ENCODE peak calls at places on chromosomes 11 and 22, in seven cellular contexts. V is right lobe of liver, Y is IMR-90, W is gastrocnemius medialis, F is H1, B is A549, D is heart left ventricle. I is an unnamed sample.

GRCh38 chr11:110491577-110492352 is 62.0 kb downstream of the FDX1 start:
- DNase-seq in V (no peak), Y (no peak), W (no peak), F (no peak), B (no peak), D (no peak), I (no peak)

GRCh38 chr22:30104501-30105156 is 24.4 kb downstream of the HORMAD2 start:
- DNase-seq in V (no peak), Y (peak), W (no peak), F (no peak), B (no peak), D (no peak), I (no peak)

GRCh38 chr11:130415719-130416536 is 12.5 kb downstream of the ADAMTS8 start:
- DNase-seq in V (no peak), Y (peak), W (no peak), F (no peak), B (no peak), D (no peak), I (no peak)

GRCh38 chr11:27401280-27401679 is 38.3 kb upstream of the CCDC34 start:
- DNase-seq in V (no peak), Y (no peak), W (no peak), F (no peak), B (no peak), D (no peak), I (no peak)

GRCh38 chr22:33455036-33455435 is 396.9 kb upstream of the SYN3 start:
- DNase-seq in V (no peak), Y (no peak), W (no peak), F (no peak), B (no peak), D (no peak), I (no peak)

GRCh38 chr11:64324692-64325469 is 7.0 kb downstream of the PRDX5 start:
- DNase-seq in V (no peak), Y (no peak), W (no peak), F (no peak), B (no peak), D (no peak), I (no peak)

GRCh38 chr11:23590909-23591308 is 730.6 kb upstream of the CCDC179 start:
- DNase-seq in V (no peak), Y (no peak), W (no peak), F (no peak), B (no peak), D (no peak), I (no peak)

GRCh38 chr11:45405916-45406670 is 120.0 kb upstream of the SYT13 start:
- DNase-seq in V (no peak), Y (peak), W (no peak), F (no peak), B (no peak), D (no peak), I (no peak)

GRCh38 chr11:77771135-77771534 is 49.4 kb downstream of the RSF1 start:
- DNase-seq in V (no peak), Y (no peak), W (no peak), F (no peak), B (no peak), D (no peak), I (no peak)

GRCh38 chr11:74278721-74279148 is 32.7 kb downstream of the P4HA3 start:
- DNase-seq in V (no peak), Y (peak), W (peak), F (no peak), B (peak), D (peak), I (peak)

GRCh38 chr22:39985383-39986045 is 9.2 kb upstream of the FAM83F start:
- DNase-seq in V (no peak), Y (no peak), W (no peak), F (no peak), B (no peak), D (no peak), I (no peak)

GRCh38 chr22:23652711-23653110 is 20.6 kb upstream of the DRICH1 start:
- DNase-seq in V (no peak), Y (no peak), W (no peak), F (no peak), B (no peak), D (no peak), I (no peak)

GRCh38 chr11:72719551-72719950 is 32.7 kb downstream of the ARAP1 start:
- DNase-seq in V (no peak), Y (no peak), W (no peak), F (no peak), B (no peak), D (no peak), I (no peak)

GRCh38 chr11:3153291-3153861 is 11.7 kb downstream of the OSBPL5 start:
- DNase-seq in V (no peak), Y (peak), W (peak), F (no peak), B (no peak), D (peak), I (peak)

GRCh38 chr11:10744206-10744605 is 6.8 kb upstream of the CTR9 start:
- DNase-seq in V (no peak), Y (no peak), W (no peak), F (no peak), B (no peak), D (no peak), I (no peak)

GRCh38 chr11:111694851-111695250 is 71.3 kb downstream of the PPP2R1B start:
- DNase-seq in V (no peak), Y (peak), W (peak), F (no peak), B (no peak), D (peak), I (no peak)

GRCh38 chr22:33803371-33803770 is 116.9 kb downstream of the LARGE1 start:
- DNase-seq in V (no peak), Y (peak), W (no peak), F (no peak), B (no peak), D (no peak), I (peak)

GRCh38 chr11:96228472-96228871 is 114.5 kb downstream of the MAML2 start:
- DNase-seq in V (peak), Y (peak), W (peak), F (no peak), B (no peak), D (peak), I (peak)

GRCh38 chr11:135036488-135037297 is 624.7 kb upstream of the B3GAT1 start:
- DNase-seq in V (no peak), Y (no peak), W (no peak), F (peak), B (no peak), D (no peak), I (no peak)

GRCh38 chr11:95483339-95483738 is 252.3 kb upstream of the SESN3 start:
- DNase-seq in V (no peak), Y (no peak), W (no peak), F (no peak), B (no peak), D (no peak), I (no peak)

GRCh38 chr22:47290706-47291430 is 528.4 kb downstream of the TBC1D22A start:
- DNase-seq in V (no peak), Y (no peak), W (peak), F (no peak), B (no peak), D (no peak), I (peak)

GRCh38 chr11:123316003-123316402 is 114.1 kb upstream of the GRAMD1B start:
- DNase-seq in V (no peak), Y (peak), W (no peak), F (no peak), B (no peak), D (no peak), I (no peak)

GRCh38 chr22:45502215-45503070 is at the start of gene FBLN1:
- DNase-seq in V (no peak), Y (no peak), W (no peak), F (peak), B (peak), D (peak), I (peak)

DNA sequence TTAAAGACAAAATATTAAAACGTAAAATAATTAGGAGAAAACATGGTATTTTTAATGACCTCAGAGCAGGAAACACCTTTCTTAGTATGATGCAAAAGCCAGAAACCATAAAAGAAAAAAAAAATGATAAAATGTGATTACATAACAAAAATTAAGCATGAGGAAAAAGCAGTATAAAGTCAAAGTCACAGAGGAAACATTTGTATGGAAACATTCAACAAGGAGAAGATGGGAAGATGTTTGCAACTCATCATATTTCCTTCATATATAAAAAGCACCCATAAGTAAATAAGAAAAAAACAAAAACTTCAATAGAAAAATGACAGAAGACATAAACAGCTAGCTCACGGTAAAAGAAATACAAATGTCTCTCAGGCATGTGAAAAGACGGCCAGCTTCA is 17.3 kb downstream of the SHISAL1 start:
- DNase-seq in V (no peak), Y (no peak), W (no peak), F (no peak), B (no peak), D (no peak), I (no peak)
- TF ChIP-seq CTCF in V (no peak), Y (no peak), W (no peak), F (no peak), B (no peak), D (no peak), I (no peak)

GRCh38 chr11:35151896-35152295 is 12.9 kb downstream of the CD44 start:
- DNase-seq in V (no peak), Y (no peak), W (no peak), F (no peak), B (no peak), D (no peak), I (no peak)

GRCh38 chr11:35148163-35148562 is 9.2 kb downstream of the CD44 start:
- DNase-seq in V (no peak), Y (no peak), W (no peak), F (no peak), B (no peak), D (no peak), I (no peak)

GRCh38 chr11:35153280-35153679 is 14.3 kb downstream of the CD44 start:
- DNase-seq in V (no peak), Y (no peak), W (no peak), F (no peak), B (no peak), D (no peak), I (no peak)

GRCh38 chr11:35152575-35152974 is 13.6 kb downstream of the CD44 start:
- DNase-seq in V (no peak), Y (no peak), W (no peak), F (no peak), B (no peak), D (no peak), I (no peak)

DNA sequence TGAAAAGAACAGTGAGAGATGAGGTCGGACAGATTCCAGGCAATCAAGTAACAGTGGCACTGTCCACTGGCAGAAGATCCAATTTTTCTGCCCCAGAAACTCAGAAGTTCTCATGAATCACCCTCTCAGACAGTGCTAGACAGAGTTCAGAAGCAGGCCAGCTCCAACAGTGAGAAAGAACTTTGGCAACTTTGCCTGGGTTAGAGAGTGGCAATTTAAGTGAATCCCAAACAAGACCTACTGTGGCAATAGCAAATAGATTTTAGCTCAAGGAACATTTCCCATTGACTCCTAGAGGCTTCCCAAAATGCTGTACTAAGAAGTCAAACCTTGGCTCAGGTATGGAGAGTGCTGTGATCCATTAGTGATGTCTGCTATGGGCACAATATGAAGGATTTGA is 12.3 kb downstream of the CD44 start:
- DNase-seq in V (no peak), Y (no peak), W (no peak), F (no peak), B (no peak), D (no peak), I (no peak)
- H3K27ac ChIP-seq in V (no peak), Y (peak), W (no peak), F (no peak), B (peak), D (no peak), I (peak)

GRCh38 chr11:61955416-61956135 is 5.4 kb downstream of the BEST1 start:
- DNase-seq in V (peak), Y (no peak), W (no peak), F (peak), B (no peak), D (no peak), I (peak)
- TF ChIP-seq POLR2A in V (no peak), Y (no peak), W (no peak), F (peak), B (no peak), D (no peak), I (no peak)

DNA sequence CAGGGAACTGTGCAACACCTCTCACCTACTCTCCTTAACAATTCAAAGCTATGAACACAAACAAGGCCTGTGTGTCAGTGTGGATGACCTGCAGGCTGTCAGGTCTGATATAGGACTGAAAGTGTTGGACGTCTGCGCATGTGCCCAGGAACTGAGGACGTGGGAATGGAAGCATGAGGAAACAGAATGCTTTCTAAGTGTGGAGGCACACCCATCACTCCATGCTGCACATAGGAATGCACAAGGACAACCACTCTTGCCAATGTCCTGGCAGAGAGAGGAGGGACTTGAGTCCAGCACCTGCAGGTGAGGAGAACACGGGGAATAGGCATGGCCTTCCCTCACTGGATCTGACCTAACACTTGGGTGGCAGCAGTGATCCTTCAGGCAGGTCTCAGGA is 874.3 kb downstream of the OPCML start:
- DNase-seq in V (no peak), Y (no peak), W (no peak), F (no peak), B (no peak), D (no peak), I (no peak)
- TF ChIP-seq CTCF in V (no peak), Y (no peak), W (no peak), F (no peak), B (no peak), D (no peak), I (no peak)

GRCh38 chr11:67544591-67545242 is 21.5 kb upstream of the CABP2 start:
- DNase-seq in V (no peak), Y (no peak), W (no peak), F (no peak), B (no peak), D (no peak), I (no peak)
- H3K27ac ChIP-seq in V (peak), Y (no peak), W (peak), F (no peak), B (no peak), D (no peak), I (no peak)

GRCh38 chr11:121292503-121293275 is at the start of gene SC5D:
- DNase-seq in V (peak), Y (peak), W (peak), F (peak), B (peak), D (peak), I (peak)
- TF ChIP-seq POLR2A in V (peak), Y (peak), W (peak), F (peak), B (peak), D (peak), I (peak)

DNA sequence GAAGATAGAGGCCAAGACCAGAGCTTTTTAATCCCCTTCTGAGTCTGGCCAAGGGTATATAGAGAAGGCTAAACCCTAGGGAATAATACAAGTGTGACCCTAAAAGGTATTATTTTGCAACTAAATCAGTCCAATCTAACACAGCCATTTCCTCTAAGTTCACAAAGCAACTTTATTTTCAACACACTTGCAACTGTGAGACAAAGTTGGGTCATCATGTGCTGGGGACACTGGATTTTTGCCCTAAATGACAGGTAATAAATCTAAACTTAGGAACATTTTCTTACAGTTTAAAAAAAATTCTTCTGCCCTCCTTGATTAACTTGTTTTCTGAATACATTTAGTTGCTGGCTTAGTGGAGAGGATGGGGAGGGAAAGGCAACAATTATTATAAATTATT is 78.3 kb downstream of the DDIAS start:
- DNase-seq in V (no peak), Y (no peak), W (no peak), F (no peak), B (no peak), D (no peak), I (no peak)
- TF ChIP-seq CTCF in V (no peak), Y (no peak), W (no peak), F (no peak), B (no peak), D (no peak), I (no peak)

GRCh38 chr11:35588627-35589026 is 29.6 kb upstream of the FJX1 start:
- DNase-seq in V (no peak), Y (peak), W (no peak), F (no peak), B (no peak), D (no peak), I (no peak)
- H3K27ac ChIP-seq in V (no peak), Y (peak), W (no peak), F (no peak), B (no peak), D (no peak), I (no peak)

DNA sequence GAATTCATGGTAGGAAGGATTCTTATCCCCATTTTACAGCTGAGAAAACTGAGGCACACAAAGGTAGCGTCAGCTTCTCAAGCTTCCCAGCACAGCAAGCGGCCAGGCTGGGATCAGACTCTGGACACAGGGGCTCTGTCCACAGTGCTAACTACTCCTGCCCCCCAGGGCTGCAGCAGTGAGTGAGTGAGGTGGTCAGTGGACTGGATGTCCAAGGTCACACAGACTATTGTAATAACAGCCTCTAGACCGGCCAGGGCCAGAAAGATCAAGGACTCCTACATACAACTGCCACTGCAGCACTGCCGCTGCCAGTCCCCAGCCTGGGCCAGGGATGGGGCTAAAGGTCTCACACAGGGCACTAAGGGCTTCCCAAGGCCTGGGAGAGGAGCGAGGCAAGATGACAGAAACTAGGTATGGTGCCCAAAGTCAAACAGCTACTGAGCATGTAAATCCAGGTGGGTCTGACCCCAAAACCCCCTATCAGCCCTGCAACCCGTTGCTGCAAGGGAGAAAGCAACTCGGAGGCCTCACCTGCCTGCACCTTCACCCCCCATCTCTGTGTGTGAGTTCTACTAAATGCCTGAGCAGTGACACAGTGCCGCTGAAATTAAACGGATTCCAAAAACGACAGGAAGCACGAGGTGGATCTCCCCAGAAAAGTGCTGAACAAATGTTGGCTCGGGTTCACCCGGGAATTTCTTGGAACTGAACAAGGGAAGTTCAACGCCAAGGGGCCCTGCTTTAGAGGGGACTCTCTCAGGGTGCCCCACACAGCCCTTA is 161.8 kb upstream of the GRK3 start:
- DNase-seq in V (peak), Y (peak), W (no peak), F (no peak), B (no peak), D (peak), I (peak)
- TF ChIP-seq POLR2A in V (peak), Y (no peak), W (no peak), F (no peak), B (no peak), D (no peak), I (no peak)

GRCh38 chr22:25900880-25901279 is 158.9 kb downstream of the MYO18B start:
- DNase-seq in V (no peak), Y (no peak), W (peak), F (no peak), B (no peak), D (no peak), I (no peak)

GRCh38 chr22:25899566-25899965 is 157.6 kb downstream of the MYO18B start:
- DNase-seq in V (no peak), Y (no peak), W (no peak), F (no peak), B (no peak), D (no peak), I (no peak)

GRCh38 chr22:25896592-25896991 is 154.6 kb downstream of the MYO18B start:
- DNase-seq in V (no peak), Y (no peak), W (no peak), F (no peak), B (no peak), D (no peak), I (no peak)

GRCh38 chr22:25900390-25900789 is 158.4 kb downstream of the MYO18B start:
- DNase-seq in V (no peak), Y (no peak), W (no peak), F (no peak), B (no peak), D (no peak), I (no peak)

DNA sequence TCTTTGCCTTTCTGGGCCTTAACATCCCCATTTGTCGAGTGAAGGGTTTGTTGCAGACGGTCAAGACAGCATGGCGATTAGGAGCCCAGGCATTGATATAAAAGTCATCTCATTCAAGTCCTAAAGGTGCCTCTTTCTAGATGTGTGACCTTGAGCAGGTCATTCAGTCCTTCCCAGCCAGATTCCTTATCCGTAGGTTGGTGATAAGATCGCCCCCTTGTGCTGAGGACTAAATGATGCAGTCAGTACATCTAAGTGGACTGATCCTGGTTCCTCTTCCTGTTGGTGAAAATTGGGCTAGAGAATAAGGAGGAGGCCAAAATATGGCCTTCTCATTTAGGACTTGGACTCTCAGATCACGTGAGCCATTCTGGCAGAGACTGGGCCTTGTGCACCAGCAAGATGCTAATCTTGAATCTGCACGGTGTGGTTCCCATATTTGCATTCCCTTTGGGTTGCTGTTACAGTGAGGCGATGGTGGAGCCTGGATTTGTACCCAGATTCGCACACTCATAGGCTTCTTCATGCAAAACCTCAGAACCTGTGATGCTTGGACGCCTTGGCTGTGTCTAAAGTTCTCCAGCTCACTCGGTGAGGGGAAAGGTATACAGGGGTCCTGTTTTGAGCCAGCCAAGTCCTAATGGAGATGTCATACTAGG is 156.8 kb downstream of the MYO18B start:
- DNase-seq in V (no peak), Y (no peak), W (no peak), F (peak), B (no peak), D (no peak), I (no peak)
- TF ChIP-seq CTCF in V (no peak), Y (peak), W (no peak), F (peak), B (no peak), D (no peak), I (no peak)

I was measured in uterus.